ENCODE peak calls at places on chromosomes 1 and 21, in nine cellular contexts. One of them, this sample, is unnamed.

GRCh38 chr1:37630426-37631038 is 4.2 kb downstream of the RSPO1 start:
- DNase-seq in body of pancreas: no peak
- DNase-seq in A549: no peak
- DNase-seq in lower leg skin: no peak
- DNase-seq in psoas muscle: no peak
- DNase-seq in HCT116: no peak
- DNase-seq in cardiac muscle cell: no peak
- DNase-seq in fibroblast of the aortic adventitia: no peak
- DNase-seq in epithelial cell of esophagus: no peak
- DNase-seq in this sample: no peak

GRCh38 chr1:18970762-18971161 is 14.3 kb upstream of the IFFO2 start:
- DNase-seq in body of pancreas: no peak
- DNase-seq in A549: no peak
- DNase-seq in lower leg skin: peak; percentile 65
- DNase-seq in psoas muscle: no peak
- DNase-seq in HCT116: no peak
- DNase-seq in cardiac muscle cell: no peak
- DNase-seq in fibroblast of the aortic adventitia: no peak
- DNase-seq in epithelial cell of esophagus: peak; percentile 84
- DNase-seq in this sample: no peak

GRCh38 chr1:56967900-56968832 is 2.4 kb upstream of the C8B start:
- DNase-seq in body of pancreas: peak; percentile 68
- DNase-seq in A549: peak; percentile 14
- DNase-seq in lower leg skin: no peak
- DNase-seq in psoas muscle: peak; percentile 14
- DNase-seq in HCT116: peak; percentile 7
- DNase-seq in cardiac muscle cell: peak; percentile 56
- DNase-seq in fibroblast of the aortic adventitia: peak; percentile 32
- DNase-seq in epithelial cell of esophagus: no peak
- DNase-seq in this sample: no peak

GRCh38 chr1:20168547-20169491 is 17.1 kb upstream of the UBXN10 start:
- DNase-seq in body of pancreas: no peak
- DNase-seq in A549: no peak
- DNase-seq in lower leg skin: no peak
- DNase-seq in psoas muscle: no peak
- DNase-seq in HCT116: no peak
- DNase-seq in cardiac muscle cell: no peak
- DNase-seq in fibroblast of the aortic adventitia: no peak
- DNase-seq in epithelial cell of esophagus: no peak
- DNase-seq in this sample: no peak

GRCh38 chr1:42173155-42173933 is 8.8 kb upstream of the GUCA2A start:
- DNase-seq in body of pancreas: peak; percentile 66
- DNase-seq in A549: peak; percentile 28
- DNase-seq in lower leg skin: peak; percentile 94
- DNase-seq in psoas muscle: peak; percentile 64
- DNase-seq in HCT116: no peak
- DNase-seq in cardiac muscle cell: peak; percentile 67
- DNase-seq in fibroblast of the aortic adventitia: peak; percentile 54
- DNase-seq in epithelial cell of esophagus: peak; percentile 56
- DNase-seq in this sample: no peak

GRCh38 chr1:96533820-96534219 is 187.8 kb upstream of the PTBP2 start:
- DNase-seq in body of pancreas: no peak
- DNase-seq in A549: no peak
- DNase-seq in lower leg skin: no peak
- DNase-seq in psoas muscle: no peak
- DNase-seq in HCT116: no peak
- DNase-seq in cardiac muscle cell: no peak
- DNase-seq in fibroblast of the aortic adventitia: no peak
- DNase-seq in epithelial cell of esophagus: no peak
- DNase-seq in this sample: no peak

GRCh38 chr1:83931658-83932253 is 67.2 kb downstream of the TTLL7 start:
- DNase-seq in body of pancreas: peak; percentile 20
- DNase-seq in A549: peak; percentile 35
- DNase-seq in lower leg skin: no peak
- DNase-seq in psoas muscle: no peak
- DNase-seq in HCT116: peak; percentile 39
- DNase-seq in cardiac muscle cell: peak; percentile 77
- DNase-seq in fibroblast of the aortic adventitia: peak; percentile 77
- DNase-seq in epithelial cell of esophagus: peak; percentile 54
- DNase-seq in this sample: peak; percentile 4

GRCh38 chr1:9143250-9143649 is 14.3 kb upstream of the GPR157 start:
- DNase-seq in body of pancreas: no peak
- DNase-seq in A549: no peak
- DNase-seq in lower leg skin: no peak
- DNase-seq in psoas muscle: peak; percentile 50
- DNase-seq in HCT116: no peak
- DNase-seq in cardiac muscle cell: no peak
- DNase-seq in fibroblast of the aortic adventitia: peak; percentile 70
- DNase-seq in epithelial cell of esophagus: peak; percentile 43
- DNase-seq in this sample: no peak

GRCh38 chr21:29376556-29376955 is 77.8 kb downstream of the BACH1 start:
- DNase-seq in body of pancreas: peak; percentile 45
- DNase-seq in A549: peak; percentile 8
- DNase-seq in lower leg skin: no peak
- DNase-seq in psoas muscle: peak; percentile 36
- DNase-seq in HCT116: peak; percentile 39
- DNase-seq in cardiac muscle cell: peak; percentile 42
- DNase-seq in fibroblast of the aortic adventitia: peak; percentile 25
- DNase-seq in epithelial cell of esophagus: peak; percentile 32
- DNase-seq in this sample: peak; percentile 27

GRCh38 chr1:99297923-99298322 is 33.6 kb downstream of the PLPPR4 start:
- DNase-seq in body of pancreas: no peak
- DNase-seq in A549: no peak
- DNase-seq in lower leg skin: no peak
- DNase-seq in psoas muscle: no peak
- DNase-seq in HCT116: no peak
- DNase-seq in cardiac muscle cell: no peak
- DNase-seq in fibroblast of the aortic adventitia: no peak
- DNase-seq in epithelial cell of esophagus: peak; percentile 1
- DNase-seq in this sample: no peak

GRCh38 chr1:205049479-205049878 is 6.5 kb downstream of the CNTN2 start:
- DNase-seq in body of pancreas: peak; percentile 27
- DNase-seq in A549: no peak
- DNase-seq in lower leg skin: no peak
- DNase-seq in psoas muscle: no peak
- DNase-seq in HCT116: no peak
- DNase-seq in cardiac muscle cell: no peak
- DNase-seq in fibroblast of the aortic adventitia: no peak
- DNase-seq in epithelial cell of esophagus: no peak
- DNase-seq in this sample: no peak

GRCh38 chr21:37595944-37596343 is 229.4 kb downstream of the DYRK1A start:
- DNase-seq in body of pancreas: no peak
- DNase-seq in A549: no peak
- DNase-seq in lower leg skin: peak; percentile 59
- DNase-seq in psoas muscle: no peak
- DNase-seq in HCT116: no peak
- DNase-seq in cardiac muscle cell: no peak
- DNase-seq in fibroblast of the aortic adventitia: no peak
- DNase-seq in epithelial cell of esophagus: no peak
- DNase-seq in this sample: no peak

GRCh38 chr1:199808110-199808870 is 219.2 kb upstream of the NR5A2 start:
- DNase-seq in body of pancreas: no peak
- DNase-seq in A549: peak; percentile 27
- DNase-seq in lower leg skin: no peak
- DNase-seq in psoas muscle: no peak
- DNase-seq in HCT116: no peak
- DNase-seq in cardiac muscle cell: no peak
- DNase-seq in fibroblast of the aortic adventitia: peak; percentile 19
- DNase-seq in epithelial cell of esophagus: peak; percentile 50
- DNase-seq in this sample: no peak

GRCh38 chr1:229452956-229453801 is 19.3 kb upstream of the ACTA1 start:
- DNase-seq in body of pancreas: no peak
- DNase-seq in A549: no peak
- DNase-seq in lower leg skin: no peak
- DNase-seq in psoas muscle: no peak
- DNase-seq in HCT116: peak; percentile 4
- DNase-seq in cardiac muscle cell: no peak
- DNase-seq in fibroblast of the aortic adventitia: peak; percentile 47
- DNase-seq in epithelial cell of esophagus: peak; percentile 54
- DNase-seq in this sample: no peak

DNA sequence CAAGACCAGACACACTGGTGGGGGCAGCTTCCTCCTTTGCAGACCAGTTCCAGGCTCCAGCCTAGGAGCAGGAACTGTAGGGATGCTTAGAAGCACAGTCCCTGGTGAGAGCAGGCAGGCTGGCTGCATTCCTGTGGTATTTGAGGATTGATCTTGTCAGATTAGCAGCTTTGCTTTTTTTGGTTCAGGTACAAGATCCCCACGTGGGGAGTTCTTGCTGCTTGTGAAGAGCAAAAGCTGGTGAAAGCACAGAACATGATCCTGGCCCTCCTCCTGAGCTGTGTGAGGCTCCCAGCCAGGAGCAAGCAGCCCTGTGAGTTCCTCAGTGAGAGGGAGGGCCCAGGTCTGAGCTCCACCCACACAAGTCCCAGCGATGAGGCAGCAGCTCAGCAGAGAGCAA is 75.3 kb upstream of the ARTN start:
- DNase-seq in body of pancreas: peak; percentile 27
- DNase-seq in A549: no peak
- DNase-seq in lower leg skin: no peak
- DNase-seq in psoas muscle: peak; percentile 68
- DNase-seq in HCT116: no peak
- DNase-seq in cardiac muscle cell: peak; percentile 67
- DNase-seq in fibroblast of the aortic adventitia: peak; percentile 99
- DNase-seq in epithelial cell of esophagus: peak; percentile 90
- DNase-seq in this sample: no peak
- H3K4me3 ChIP-seq in body of pancreas: no peak overlapping the region
- H3K4me3 ChIP-seq in A549: no peak overlapping the region
- H3K4me3 ChIP-seq in lower leg skin: no peak overlapping the region
- H3K4me3 ChIP-seq in psoas muscle: no peak overlapping the region
- H3K4me3 ChIP-seq in HCT116: no peak overlapping the region
- H3K4me3 ChIP-seq in cardiac muscle cell: no peak overlapping the region
- H3K4me3 ChIP-seq in fibroblast of the aortic adventitia: no peak overlapping the region
- H3K4me3 ChIP-seq in epithelial cell of esophagus: no peak overlapping the region
- H3K4me3 ChIP-seq in this sample: no peak overlapping the region

GRCh38 chr1:201881617-201882016 is 7.1 kb upstream of the SHISA4 start:
- DNase-seq in body of pancreas: no peak
- DNase-seq in A549: no peak
- DNase-seq in lower leg skin: no peak
- DNase-seq in psoas muscle: no peak
- DNase-seq in HCT116: no peak
- DNase-seq in cardiac muscle cell: no peak
- DNase-seq in fibroblast of the aortic adventitia: no peak
- DNase-seq in epithelial cell of esophagus: no peak
- DNase-seq in this sample: no peak

GRCh38 chr1:201883786-201884185 is 4.9 kb upstream of the SHISA4 start:
- DNase-seq in body of pancreas: peak; percentile 66
- DNase-seq in A549: no peak
- DNase-seq in lower leg skin: peak; percentile 86
- DNase-seq in psoas muscle: peak; percentile 53
- DNase-seq in HCT116: peak; percentile 41
- DNase-seq in cardiac muscle cell: no peak
- DNase-seq in fibroblast of the aortic adventitia: peak; percentile 67
- DNase-seq in epithelial cell of esophagus: peak; percentile 75
- DNase-seq in this sample: no peak

GRCh38 chr1:201883266-201883665 is 5.4 kb upstream of the SHISA4 start:
- DNase-seq in body of pancreas: no peak
- DNase-seq in A549: no peak
- DNase-seq in lower leg skin: peak; percentile 52
- DNase-seq in psoas muscle: no peak
- DNase-seq in HCT116: no peak
- DNase-seq in cardiac muscle cell: no peak
- DNase-seq in fibroblast of the aortic adventitia: no peak
- DNase-seq in epithelial cell of esophagus: no peak
- DNase-seq in this sample: no peak

GRCh38 chr1:201880928-201881571 is 7.6 kb upstream of the SHISA4 start:
- DNase-seq in body of pancreas: no peak
- DNase-seq in A549: no peak
- DNase-seq in lower leg skin: no peak
- DNase-seq in psoas muscle: no peak
- DNase-seq in HCT116: no peak
- DNase-seq in cardiac muscle cell: no peak
- DNase-seq in fibroblast of the aortic adventitia: no peak
- DNase-seq in epithelial cell of esophagus: no peak
- DNase-seq in this sample: no peak

DNA sequence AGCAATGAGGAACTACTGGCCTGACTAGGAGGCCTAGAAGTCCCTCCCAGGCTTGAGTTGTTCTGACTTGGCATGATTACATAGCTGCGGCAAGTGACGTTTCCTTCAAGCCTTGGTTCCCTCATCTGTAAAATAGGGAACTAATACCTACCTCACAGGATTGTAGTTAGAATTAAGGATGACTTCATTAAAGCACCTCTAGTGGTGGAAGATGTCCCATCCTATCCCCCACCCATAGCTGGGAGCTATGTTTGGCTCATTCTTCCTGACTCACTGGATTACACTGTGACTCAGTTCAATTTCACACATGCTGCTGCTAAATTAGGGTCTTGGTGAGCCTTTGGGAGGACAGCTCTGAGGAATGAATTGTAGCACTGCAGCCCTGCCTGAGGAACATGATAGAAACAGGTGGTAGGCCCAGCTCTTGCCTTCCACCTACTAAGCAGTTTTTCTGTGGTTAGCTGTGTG is 6.0 kb upstream of the SHISA4 start:
- DNase-seq in body of pancreas: no peak
- DNase-seq in A549: no peak
- DNase-seq in lower leg skin: peak; percentile 75
- DNase-seq in psoas muscle: no peak
- DNase-seq in HCT116: peak; percentile 71
- DNase-seq in cardiac muscle cell: no peak
- DNase-seq in fibroblast of the aortic adventitia: peak; percentile 72
- DNase-seq in epithelial cell of esophagus: peak; percentile 93
- DNase-seq in this sample: no peak
- TF ChIP-seq CTCF in body of pancreas: no peak
- TF ChIP-seq CTCF in A549: no peak
- TF ChIP-seq CTCF in lower leg skin: no peak
- TF ChIP-seq CTCF in psoas muscle: peak; percentile 36
- TF ChIP-seq CTCF in HCT116: peak; percentile 38
- TF ChIP-seq CTCF in cardiac muscle cell: no peak
- TF ChIP-seq CTCF in fibroblast of the aortic adventitia: peak; percentile 32
- TF ChIP-seq CTCF in epithelial cell of esophagus: peak; percentile 30
- TF ChIP-seq CTCF in this sample: peak; percentile 28

GRCh38 chr1:112501810-112502641 is 6.7 kb upstream of the WNT2B start:
- DNase-seq in body of pancreas: peak; percentile 68
- DNase-seq in A549: peak; percentile 25
- DNase-seq in lower leg skin: no peak
- DNase-seq in psoas muscle: peak; percentile 72
- DNase-seq in HCT116: no peak
- DNase-seq in cardiac muscle cell: peak; percentile 80
- DNase-seq in fibroblast of the aortic adventitia: peak; percentile 76
- DNase-seq in epithelial cell of esophagus: peak; percentile 70
- DNase-seq in this sample: no peak
- H3K4me3 ChIP-seq in body of pancreas: no peak overlapping the region
- H3K4me3 ChIP-seq in A549: peak overlapping the region; percentile 58
- H3K4me3 ChIP-seq in lower leg skin: peak overlapping the region; percentile 29
- H3K4me3 ChIP-seq in psoas muscle: peak overlapping the region; percentile 72
- H3K4me3 ChIP-seq in HCT116: peak overlapping the region; percentile 50
- H3K4me3 ChIP-seq in cardiac muscle cell: peak overlapping the region; percentile 37
- H3K4me3 ChIP-seq in fibroblast of the aortic adventitia: peak overlapping the region; percentile 63
- H3K4me3 ChIP-seq in epithelial cell of esophagus: peak overlapping the region; percentile 51
- H3K4me3 ChIP-seq in this sample: peak overlapping the region; percentile 55

DNA sequence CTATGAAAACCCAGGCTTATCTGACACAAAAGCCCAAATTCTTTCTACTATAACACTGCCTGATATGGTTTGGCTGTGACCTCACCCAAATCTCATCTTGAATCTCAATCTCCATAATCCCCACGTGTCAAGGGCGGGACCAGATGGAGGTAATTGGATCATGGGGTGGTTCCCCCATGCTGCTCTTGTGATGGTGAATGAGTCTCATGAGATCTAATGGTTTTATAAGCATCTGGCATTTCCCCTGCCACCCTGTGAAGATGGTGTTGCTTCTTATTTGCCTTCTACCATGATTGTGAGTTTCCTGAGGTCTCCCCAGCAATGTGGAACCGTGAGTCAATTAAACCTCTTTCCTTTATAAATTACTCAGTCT is 123.3 kb upstream of the USP24 start:
- DNase-seq in body of pancreas: no peak
- DNase-seq in A549: no peak
- DNase-seq in lower leg skin: no peak
- DNase-seq in psoas muscle: no peak
- DNase-seq in HCT116: no peak
- DNase-seq in cardiac muscle cell: no peak
- DNase-seq in fibroblast of the aortic adventitia: no peak
- DNase-seq in epithelial cell of esophagus: no peak
- DNase-seq in this sample: no peak
- TF ChIP-seq CTCF in body of pancreas: no peak
- TF ChIP-seq CTCF in A549: no peak
- TF ChIP-seq CTCF in lower leg skin: no peak
- TF ChIP-seq CTCF in psoas muscle: no peak
- TF ChIP-seq CTCF in HCT116: no peak
- TF ChIP-seq CTCF in cardiac muscle cell: no peak
- TF ChIP-seq CTCF in fibroblast of the aortic adventitia: no peak
- TF ChIP-seq CTCF in epithelial cell of esophagus: no peak
- TF ChIP-seq CTCF in this sample: no peak

This sample was measured in GM12864.